ENCODE peak calls at places on chromosomes 1 and 21, in five cellular contexts. One of them, this sample, is unnamed.

GRCh38 chr1:20724364-20725188 is 6.8 kb upstream of the KIF17 start:
- DNase-seq in GM06990: no peak
- DNase-seq in right lobe of liver: peak
- DNase-seq in stomach: no peak
- DNase-seq in mucosa of descending colon: no peak
- DNase-seq in this sample: no peak

GRCh38 chr1:218945050-218945449 is 228.6 kb upstream of the LYPLAL1 start:
- DNase-seq in GM06990: no peak
- DNase-seq in right lobe of liver: no peak
- DNase-seq in stomach: no peak
- DNase-seq in mucosa of descending colon: no peak
- DNase-seq in this sample: no peak

GRCh38 chr1:151399890-151400235 is 490 bp downstream of the PSMB4 start:
- DNase-seq in GM06990: no peak
- DNase-seq in right lobe of liver: no peak
- DNase-seq in stomach: no peak
- DNase-seq in mucosa of descending colon: peak
- DNase-seq in this sample: no peak

GRCh38 chr1:183290628-183291027 is 104.6 kb downstream of the LAMC2 start:
- DNase-seq in GM06990: no peak
- DNase-seq in right lobe of liver: no peak
- DNase-seq in stomach: no peak
- DNase-seq in mucosa of descending colon: no peak
- DNase-seq in this sample: no peak

GRCh38 chr1:21117159-21117953 is 59.3 kb downstream of the EIF4G3 start:
- DNase-seq in GM06990: no peak
- DNase-seq in right lobe of liver: no peak
- DNase-seq in stomach: no peak
- DNase-seq in mucosa of descending colon: no peak
- DNase-seq in this sample: no peak

GRCh38 chr21:27024316-27024715 is 57.4 kb upstream of the ADAMTS5 start:
- DNase-seq in GM06990: no peak
- DNase-seq in right lobe of liver: no peak
- DNase-seq in stomach: no peak
- DNase-seq in mucosa of descending colon: no peak
- DNase-seq in this sample: no peak

GRCh38 chr1:102837551-102837950 is 270.8 kb downstream of the COL11A1 start:
- DNase-seq in GM06990: no peak
- DNase-seq in right lobe of liver: no peak
- DNase-seq in stomach: no peak
- DNase-seq in mucosa of descending colon: no peak
- DNase-seq in this sample: no peak

GRCh38 chr1:11176081-11176706 is 13.0 kb upstream of the ANGPTL7 start:
- DNase-seq in GM06990: no peak
- DNase-seq in right lobe of liver: no peak
- DNase-seq in stomach: no peak
- DNase-seq in mucosa of descending colon: no peak
- DNase-seq in this sample: no peak

GRCh38 chr1:61782771-61783170 is 40.5 kb downstream of the PATJ start:
- DNase-seq in GM06990: peak
- DNase-seq in right lobe of liver: no peak
- DNase-seq in stomach: no peak
- DNase-seq in mucosa of descending colon: peak
- DNase-seq in this sample: peak

GRCh38 chr1:229843627-229844238 is 217.7 kb downstream of the URB2 start:
- DNase-seq in GM06990: no peak
- DNase-seq in right lobe of liver: no peak
- DNase-seq in stomach: no peak
- DNase-seq in mucosa of descending colon: peak
- DNase-seq in this sample: no peak

GRCh38 chr1:29975036-29975694 is 738.8 kb downstream of the PTPRU start:
- DNase-seq in GM06990: no peak
- DNase-seq in right lobe of liver: no peak
- DNase-seq in stomach: no peak
- DNase-seq in mucosa of descending colon: peak
- DNase-seq in this sample: peak

GRCh38 chr1:164700683-164701082 is 141.7 kb downstream of the PBX1 start:
- DNase-seq in GM06990: no peak
- DNase-seq in right lobe of liver: no peak
- DNase-seq in stomach: no peak
- DNase-seq in mucosa of descending colon: no peak
- DNase-seq in this sample: no peak

GRCh38 chr1:27868932-27869718 is 3.2 kb upstream of the THEMIS2 start:
- DNase-seq in GM06990: peak
- DNase-seq in right lobe of liver: no peak
- DNase-seq in stomach: no peak
- DNase-seq in mucosa of descending colon: peak
- DNase-seq in this sample: peak

GRCh38 chr1:215114154-215114933 is 31.8 kb downstream of the KCNK2 start:
- DNase-seq in GM06990: no peak
- DNase-seq in right lobe of liver: no peak
- DNase-seq in stomach: no peak
- DNase-seq in mucosa of descending colon: no peak
- DNase-seq in this sample: no peak

GRCh38 chr1:83497563-83497962 is 501.4 kb downstream of the TTLL7 start:
- DNase-seq in GM06990: no peak
- DNase-seq in right lobe of liver: no peak
- DNase-seq in stomach: no peak
- DNase-seq in mucosa of descending colon: no peak
- DNase-seq in this sample: no peak

GRCh38 chr1:112798293-112798692 is 83.2 kb upstream of the PPM1J start:
- DNase-seq in GM06990: no peak
- DNase-seq in right lobe of liver: no peak
- DNase-seq in stomach: no peak
- DNase-seq in mucosa of descending colon: no peak
- DNase-seq in this sample: no peak

GRCh38 chr1:36475341-36475740 is 7.4 kb downstream of the CSF3R start:
- DNase-seq in GM06990: no peak
- DNase-seq in right lobe of liver: no peak
- DNase-seq in stomach: no peak
- DNase-seq in mucosa of descending colon: no peak
- DNase-seq in this sample: no peak

GRCh38 chr1:62782197-62782886 is 1.6 kb upstream of the ATG4C start:
- DNase-seq in GM06990: no peak
- DNase-seq in right lobe of liver: no peak
- DNase-seq in stomach: no peak
- DNase-seq in mucosa of descending colon: no peak
- DNase-seq in this sample: no peak

GRCh38 chr1:8966606-8967005 is 20.9 kb downstream of the CA6 start:
- DNase-seq in GM06990: no peak
- DNase-seq in right lobe of liver: no peak
- DNase-seq in stomach: no peak
- DNase-seq in mucosa of descending colon: no peak
- DNase-seq in this sample: no peak

GRCh38 chr1:11681071-11681771 is at the start of gene MAD2L2:
- DNase-seq in GM06990: peak
- DNase-seq in right lobe of liver: peak
- DNase-seq in stomach: peak
- DNase-seq in mucosa of descending colon: peak
- DNase-seq in this sample: peak

GRCh38 chr1:7885513-7886298 is 32.8 kb upstream of the UTS2 start:
- DNase-seq in GM06990: peak
- DNase-seq in right lobe of liver: no peak
- DNase-seq in stomach: peak
- DNase-seq in mucosa of descending colon: peak
- DNase-seq in this sample: no peak

GRCh38 chr1:76176020-76176419 is 101.5 kb downstream of the ST6GALNAC3 start:
- DNase-seq in GM06990: no peak
- DNase-seq in right lobe of liver: no peak
- DNase-seq in stomach: no peak
- DNase-seq in mucosa of descending colon: no peak
- DNase-seq in this sample: no peak

GRCh38 chr1:243213045-243213787 is 41.9 kb downstream of the CEP170 start:
- DNase-seq in GM06990: no peak
- DNase-seq in right lobe of liver: no peak
- DNase-seq in stomach: no peak
- DNase-seq in mucosa of descending colon: no peak
- DNase-seq in this sample: no peak

GRCh38 chr21:42382915-42383314 is 12.9 kb downstream of the TMPRSS3 start:
- DNase-seq in GM06990: no peak
- DNase-seq in right lobe of liver: no peak
- DNase-seq in stomach: no peak
- DNase-seq in mucosa of descending colon: no peak
- DNase-seq in this sample: no peak

GRCh38 chr21:42384184-42384583 is 11.7 kb downstream of the TMPRSS3 start:
- DNase-seq in GM06990: no peak
- DNase-seq in right lobe of liver: no peak
- DNase-seq in stomach: no peak
- DNase-seq in mucosa of descending colon: no peak
- DNase-seq in this sample: no peak

GRCh38 chr21:42379425-42380215 is 13.3 kb upstream of the TFF1 start:
- DNase-seq in GM06990: no peak
- DNase-seq in right lobe of liver: no peak
- DNase-seq in stomach: no peak
- DNase-seq in mucosa of descending colon: no peak
- DNase-seq in this sample: no peak

GRCh38 chr21:42383331-42383730 is 12.5 kb downstream of the TMPRSS3 start:
- DNase-seq in GM06990: no peak
- DNase-seq in right lobe of liver: no peak
- DNase-seq in stomach: no peak
- DNase-seq in mucosa of descending colon: no peak
- DNase-seq in this sample: no peak

GRCh38 chr21:42381347-42381984 is 14.4 kb downstream of the TMPRSS3 start:
- DNase-seq in GM06990: no peak
- DNase-seq in right lobe of liver: peak
- DNase-seq in stomach: peak
- DNase-seq in mucosa of descending colon: peak
- DNase-seq in this sample: no peak
- TF ChIP-seq CTCF in GM06990: peak
- TF ChIP-seq CTCF in right lobe of liver: peak
- TF ChIP-seq CTCF in stomach: peak
- TF ChIP-seq CTCF in mucosa of descending colon: peak
- TF ChIP-seq CTCF in this sample: peak

GRCh38 chr21:45442276-45442675 is 37.3 kb downstream of the COL18A1 start:
- DNase-seq in GM06990: no peak
- DNase-seq in right lobe of liver: no peak
- DNase-seq in stomach: no peak
- DNase-seq in mucosa of descending colon: no peak
- DNase-seq in this sample: no peak

GRCh38 chr21:45439901-45440461 is 35.0 kb downstream of the COL18A1 start:
- DNase-seq in GM06990: no peak
- DNase-seq in right lobe of liver: no peak
- DNase-seq in stomach: no peak
- DNase-seq in mucosa of descending colon: no peak
- DNase-seq in this sample: no peak

GRCh38 chr21:45439171-45439872 is 34.4 kb downstream of the COL18A1 start:
- DNase-seq in GM06990: peak
- DNase-seq in right lobe of liver: peak
- DNase-seq in stomach: peak
- DNase-seq in mucosa of descending colon: peak
- DNase-seq in this sample: peak

GRCh38 chr21:45441431-45442255 is 36.7 kb downstream of the COL18A1 start:
- DNase-seq in GM06990: no peak
- DNase-seq in right lobe of liver: no peak
- DNase-seq in stomach: no peak
- DNase-seq in mucosa of descending colon: no peak
- DNase-seq in this sample: no peak

DNA sequence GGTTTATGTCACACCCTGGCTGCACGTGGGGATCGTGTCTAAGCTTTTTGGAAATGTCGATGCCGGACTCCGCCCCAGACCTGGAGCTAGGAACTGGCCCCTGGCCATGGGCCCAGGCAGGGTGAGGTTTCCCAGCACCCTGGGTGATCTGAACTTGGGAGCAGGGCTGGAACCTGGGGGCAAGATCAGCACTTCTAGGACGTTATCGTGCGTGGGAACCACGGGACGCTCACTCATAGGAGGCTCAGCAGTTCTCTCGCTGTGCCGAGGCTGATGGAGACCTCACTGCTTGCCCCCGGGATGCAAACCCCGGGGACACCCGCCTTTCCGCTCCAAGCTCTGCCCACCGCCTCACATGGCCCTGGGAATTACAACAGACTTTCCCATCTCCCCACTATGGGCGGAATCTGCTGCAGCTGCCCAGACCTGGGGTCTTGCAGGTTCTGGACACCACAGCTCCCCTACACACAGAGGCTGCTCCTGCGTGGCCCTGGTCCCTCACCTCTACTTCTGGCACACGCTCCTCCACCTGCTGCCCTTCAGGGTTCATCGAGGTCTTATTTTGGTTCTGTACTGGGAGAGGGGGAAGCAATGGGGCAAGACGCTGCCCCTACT is 35.9 kb downstream of the COL18A1 start:
- DNase-seq in GM06990: no peak
- DNase-seq in right lobe of liver: peak
- DNase-seq in stomach: no peak
- DNase-seq in mucosa of descending colon: no peak
- DNase-seq in this sample: no peak
- TF ChIP-seq CTCF in GM06990: no peak
- TF ChIP-seq CTCF in right lobe of liver: no peak
- TF ChIP-seq CTCF in stomach: no peak
- TF ChIP-seq CTCF in mucosa of descending colon: no peak
- TF ChIP-seq CTCF in this sample: no peak

DNA sequence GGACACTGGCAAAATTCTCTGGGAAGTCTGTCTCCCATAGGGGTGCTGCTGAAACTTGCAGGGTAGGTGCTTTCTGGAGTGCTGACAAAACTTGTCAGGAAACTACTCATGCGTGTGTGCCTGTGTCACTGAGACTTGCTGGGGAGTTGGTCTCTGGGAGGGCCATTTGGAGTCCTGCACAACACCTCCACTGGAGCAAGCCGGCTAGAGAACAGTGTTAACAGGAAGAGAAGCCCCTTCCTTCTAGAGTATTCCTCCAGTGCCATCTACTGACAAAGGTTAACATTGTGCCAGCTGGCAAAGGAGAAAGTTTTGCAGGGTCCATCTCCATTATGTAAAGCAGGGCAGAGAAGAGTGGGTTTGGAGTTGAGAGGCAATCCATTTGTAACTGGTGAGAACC is 30.0 kb downstream of the ZMYM4 start:
- DNase-seq in GM06990: peak
- DNase-seq in right lobe of liver: no peak
- DNase-seq in stomach: peak
- DNase-seq in mucosa of descending colon: peak
- DNase-seq in this sample: peak
- TF ChIP-seq CTCF in GM06990: peak
- TF ChIP-seq CTCF in right lobe of liver: peak
- TF ChIP-seq CTCF in stomach: no peak
- TF ChIP-seq CTCF in mucosa of descending colon: no peak
- TF ChIP-seq CTCF in this sample: peak

DNA sequence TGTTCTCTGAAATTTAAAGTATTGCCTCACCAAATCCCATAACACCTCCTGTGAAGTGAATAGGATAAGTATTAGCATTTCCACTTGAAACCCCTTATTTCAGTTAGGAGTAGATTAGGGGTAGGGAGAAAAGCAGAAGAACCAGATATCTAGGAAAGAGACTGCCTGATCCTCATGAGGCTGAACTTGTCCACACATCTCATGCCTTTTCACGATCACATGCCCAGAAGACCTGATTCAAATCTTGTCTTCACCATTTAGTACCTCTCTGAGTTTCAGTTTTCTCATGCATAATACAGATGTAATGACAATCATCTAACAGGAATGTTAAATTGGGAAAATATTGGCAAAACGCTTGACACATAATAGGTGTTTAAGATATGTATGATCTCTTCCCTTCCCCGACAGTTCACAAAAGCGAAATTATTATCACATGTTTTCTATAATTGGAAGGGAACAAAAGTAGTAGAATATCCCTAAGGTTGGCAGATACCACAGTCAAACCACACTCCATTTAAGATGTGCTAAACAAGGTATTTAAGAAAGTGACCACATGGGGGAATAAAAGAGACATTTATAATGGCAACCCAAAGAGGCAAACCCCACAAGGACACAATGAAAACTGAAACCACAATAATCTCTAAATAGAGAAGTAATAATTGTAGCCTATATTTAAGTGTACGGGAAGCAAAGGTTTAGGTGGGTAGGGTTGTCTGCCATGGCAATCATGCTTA is 25.2 kb downstream of the GFI1 start:
- DNase-seq in GM06990: peak
- DNase-seq in right lobe of liver: no peak
- DNase-seq in stomach: no peak
- DNase-seq in mucosa of descending colon: no peak
- DNase-seq in this sample: peak
- TF ChIP-seq CTCF in GM06990: peak
- TF ChIP-seq CTCF in right lobe of liver: no peak
- TF ChIP-seq CTCF in stomach: no peak
- TF ChIP-seq CTCF in mucosa of descending colon: no peak
- TF ChIP-seq CTCF in this sample: no peak